ENCODE peak calls at places on chromosomes 12 and 14, in ten cellular contexts. A is AG10803; E is CD8-positive, alpha-beta T cell; I is GM20000; K is hepatocyte; W is GM10248; V is foreskin fibroblast; Y is endothelial cell; J is ovary; F is glutamatergic neuron. O is an unnamed sample.
A peak's percentile ranks its signal among the peaks of the same experiment; 100 is the strongest.

GRCh38 chr14:52961060-52961639 is 10.3 kb upstream of the FERMT2 start:
- DNase-seq in A (peak; percentile 58), E (peak; percentile 62), I (peak; percentile 76), K (peak; percentile 68), W (peak; percentile 63), V (peak; percentile 70), Y (peak; percentile 21), J (peak; percentile 53), F (peak; percentile 42), O (no peak)

GRCh38 chr12:43586646-43587245 is 34.7 kb upstream of the ADAMTS20 start:
- DNase-seq in A (no peak), E (no peak), I (no peak), K (no peak), W (no peak), V (peak; percentile 10), Y (no peak), J (no peak), F (no peak), O (no peak)

GRCh38 chr14:52949711-52950409 is 990 bp downstream of the FERMT2 start:
- DNase-seq in A (peak; percentile 49), E (no peak), I (peak; percentile 28), K (peak; percentile 48), W (no peak), V (peak; percentile 71), Y (no peak), J (no peak), F (no peak), O (no peak)

GRCh38 chr14:49594347-49595089 is 4.2 kb upstream of the LRR1 start:
- DNase-seq in A (no peak), E (no peak), I (peak; percentile 42), K (peak; percentile 68), W (peak; percentile 41), V (peak; percentile 82), Y (no peak), J (no peak), F (no peak), O (no peak)

GRCh38 chr12:124501827-124502226 is 65.6 kb downstream of the NCOR2 start:
- DNase-seq in A (no peak), E (no peak), I (no peak), K (no peak), W (no peak), V (no peak), Y (no peak), J (no peak), F (no peak), O (no peak)

GRCh38 chr12:54265364-54265812 is 14.5 kb downstream of the CBX5 start:
- DNase-seq in A (no peak), E (no peak), I (no peak), K (no peak), W (no peak), V (no peak), Y (no peak), J (no peak), F (no peak), O (no peak)

GRCh38 chr12:102965281-102966155 is 8.0 kb downstream of the ASCL1 start:
- DNase-seq in A (no peak), E (no peak), I (no peak), K (no peak), W (peak; percentile 34), V (no peak), Y (no peak), J (no peak), F (peak; percentile 36), O (no peak)

GRCh38 chr12:14952295-14952995 is 9.0 kb downstream of the ARHGDIB start:
- DNase-seq in A (peak; percentile 93), E (peak; percentile 58), I (peak; percentile 33), K (peak; percentile 79), W (peak; percentile 28), V (peak; percentile 85), Y (no peak), J (no peak), F (no peak), O (no peak)

GRCh38 chr12:32312049-32312670 is 87.2 kb upstream of the FGD4 start:
- DNase-seq in A (peak; percentile 80), E (no peak), I (peak; percentile 47), K (peak; percentile 81), W (peak; percentile 38), V (peak; percentile 74), Y (peak; percentile 10), J (no peak), F (no peak), O (no peak)

GRCh38 chr14:94542111-94542810 is 19.0 kb upstream of the SERPINA4 start:
- DNase-seq in A (peak; percentile 56), E (no peak), I (no peak), K (no peak), W (no peak), V (peak; percentile 24), Y (no peak), J (no peak), F (no peak), O (no peak)

GRCh38 chr12:19799886-19800602 is 360.8 kb downstream of the AEBP2 start:
- DNase-seq in A (no peak), E (no peak), I (no peak), K (no peak), W (no peak), V (no peak), Y (no peak), J (no peak), F (no peak), O (no peak)

GRCh38 chr14:64454671-64455070 is 10.6 kb upstream of the AKAP5 start:
- DNase-seq in A (no peak), E (no peak), I (no peak), K (no peak), W (no peak), V (no peak), Y (no peak), J (no peak), F (no peak), O (no peak)

GRCh38 chr12:49783917-49784676 is 42.7 kb downstream of the TMBIM6 start:
- DNase-seq in A (peak; percentile 79), E (no peak), I (no peak), K (peak; percentile 29), W (no peak), V (peak; percentile 93), Y (no peak), J (no peak), F (no peak), O (no peak)

GRCh38 chr12:26941251-26941650 is 3.0 kb downstream of the FGFR1OP2 start:
- DNase-seq in A (no peak), E (no peak), I (no peak), K (no peak), W (no peak), V (no peak), Y (no peak), J (no peak), F (no peak), O (no peak)

GRCh38 chr12:64088431-64089349 is 133.4 kb downstream of the KICS2 start:
- DNase-seq in A (peak; percentile 94), E (no peak), I (no peak), K (peak; percentile 80), W (no peak), V (peak; percentile 97), Y (peak; percentile 27), J (peak; percentile 46), F (no peak), O (no peak)

GRCh38 chr14:80212025-80212402 is 710 bp upstream of the DIO2 start:
- DNase-seq in A (peak; percentile 60), E (no peak), I (peak; percentile 9), K (peak; percentile 49), W (peak; percentile 17), V (peak; percentile 31), Y (no peak), J (no peak), F (no peak), O (no peak)

GRCh38 chr12:113056631-113057488 is at the start of gene DTX1:
- DNase-seq in A (no peak), E (no peak), I (peak; percentile 63), K (no peak), W (peak; percentile 31), V (peak; percentile 23), Y (no peak), J (no peak), F (no peak), O (no peak)

GRCh38 chr14:74571901-74572828 is 39.9 kb downstream of the LTBP2 start:
- DNase-seq in A (peak; percentile 100), E (no peak), I (no peak), K (peak; percentile 57), W (no peak), V (peak; percentile 97), Y (no peak), J (no peak), F (no peak), O (peak; percentile 46)

DNA sequence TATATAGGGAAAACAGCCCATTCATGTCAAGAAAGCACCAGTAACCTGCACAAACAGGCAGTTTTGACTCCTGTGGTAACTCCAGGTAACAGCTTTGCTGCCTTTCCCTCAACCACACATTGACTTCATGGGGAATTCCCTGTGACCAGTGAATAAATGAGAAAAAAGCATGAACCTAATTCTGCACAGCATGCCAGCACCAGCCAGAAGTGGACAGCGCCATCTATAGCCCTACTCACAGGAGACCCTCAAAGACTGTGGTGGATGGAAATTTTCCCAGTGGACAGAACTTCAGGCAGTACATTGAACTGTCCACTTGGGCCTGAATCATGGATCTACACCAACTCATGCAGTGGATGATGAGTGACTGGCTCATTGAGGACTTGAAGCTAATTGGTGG is 152.1 kb downstream of the SLC8A3 start:
- DNase-seq in A (no peak), E (no peak), I (no peak), K (no peak), W (no peak), V (peak; percentile 12), Y (peak; percentile 24), J (no peak), F (no peak), O (no peak)
- TF ChIP-seq CTCF in A (no peak), E (no peak), I (no peak), K (peak; percentile 5), W (no peak), V (no peak), Y (no peak), J (no peak), F (no peak), O (no peak)

GRCh38 chr12:84508325-84508861 is 404.2 kb downstream of the SLC6A15 start:
- DNase-seq in A (peak; percentile 89), E (no peak), I (no peak), K (peak; percentile 43), W (no peak), V (peak; percentile 95), Y (no peak), J (no peak), F (no peak), O (no peak)
- TF ChIP-seq CTCF in A (peak; percentile 84), E (no peak), I (no peak), K (peak; percentile 30), W (no peak), V (peak; percentile 63), Y (no peak), J (no peak), F (no peak), O (peak; percentile 42)

GRCh38 chr14:39988939-39989338 is 556.7 kb upstream of the FBXO33 start:
- DNase-seq in A (no peak), E (no peak), I (no peak), K (peak; percentile 71), W (no peak), V (peak; percentile 0), Y (peak; percentile 11), J (no peak), F (no peak), O (no peak)
- TF ChIP-seq CTCF in A (no peak), E (no peak), I (no peak), K (peak; percentile 90), W (peak; percentile 25), V (no peak), Y (no peak), J (no peak), F (no peak), O (peak; percentile 79)

DNA sequence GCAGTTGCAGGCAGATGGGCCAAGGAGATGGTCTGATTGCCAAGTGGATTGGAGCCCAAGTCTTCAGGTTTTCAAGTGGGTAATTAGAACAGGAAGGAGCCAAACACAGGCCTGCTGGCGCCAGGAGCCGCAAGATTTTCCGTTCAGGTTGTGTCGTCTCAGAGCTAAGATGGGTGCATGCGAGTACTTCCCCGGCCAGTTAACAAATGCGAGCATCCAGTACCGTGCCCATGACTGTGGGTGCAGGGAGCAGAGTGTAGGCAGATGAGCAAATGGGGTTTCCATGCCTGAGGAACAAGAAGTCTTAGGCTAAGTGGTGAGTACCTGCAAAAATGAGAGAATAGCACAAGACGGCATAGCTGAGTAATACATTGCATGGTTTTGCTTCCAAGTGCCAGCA is 90.5 kb downstream of the CHST11 start:
- DNase-seq in A (no peak), E (no peak), I (no peak), K (no peak), W (no peak), V (no peak), Y (no peak), J (no peak), F (no peak), O (no peak)
- TF ChIP-seq CTCF in A (no peak), E (no peak), I (no peak), K (no peak), W (no peak), V (no peak), Y (no peak), J (no peak), F (no peak), O (no peak)